ENCODE peak calls at places on chromosomes 7 and 10, in five cellular contexts. Q is tibial artery; U is Peyer's patch; G is Karpas-422; I is CD4-positive, alpha-beta memory T cell. H is an unnamed sample.

GRCh38 chr10:90635111-90635798 is 222.6 kb downstream of the HTR7 start:
- DNase-seq in Q (no peak), U (no peak), G (no peak), I (no peak), H (no peak)

GRCh38 chr10:50222199-50222598 is 29.1 kb downstream of the ASAH2 start:
- DNase-seq in G (no peak), U (no peak), Q (no peak), I (no peak), H (no peak)

GRCh38 chr7:6631605-6632004 is 5.5 kb upstream of the ZNF316 start:
- DNase-seq in U (no peak), Q (no peak), G (no peak), I (no peak), H (no peak)

GRCh38 chr10:4717670-4718069 is 108.3 kb upstream of the AKR1E2 start:
- DNase-seq in Q (no peak), G (no peak), I (no peak), U (no peak), H (no peak)

GRCh38 chr10:83917519-83918506 is 221.5 kb upstream of the GHITM start:
- DNase-seq in G (no peak), I (no peak), Q (peak; percentile 42), U (peak; percentile 54), H (no peak)

GRCh38 chr7:28509256-28510021 is 97.1 kb downstream of the CREB5 start:
- DNase-seq in G (no peak), U (no peak), Q (no peak), I (no peak), H (peak; percentile 59)

GRCh38 chr7:70618020-70618551 is 513.9 kb upstream of the GALNT17 start:
- DNase-seq in Q (no peak), U (no peak), G (peak; percentile 52), I (no peak), H (no peak)

GRCh38 chr10:60212195-60212594 is 177.5 kb downstream of the ANK3 start:
- DNase-seq in I (no peak), Q (no peak), U (no peak), G (peak; percentile 53), H (no peak)

GRCh38 chr10:69449841-69450240 is 1.4 kb upstream of the TSPAN15 start:
- DNase-seq in I (peak; percentile 56), G (peak; percentile 86), U (peak; percentile 83), Q (peak; percentile 64), H (no peak)

GRCh38 chr10:113153493-113154127 is 203.6 kb downstream of the TCF7L2 start:
- DNase-seq in Q (peak; percentile 31), U (no peak), I (no peak), G (no peak), H (no peak)

GRCh38 chr10:113151178-113151577 is 201.1 kb downstream of the TCF7L2 start:
- DNase-seq in I (no peak), U (no peak), G (no peak), Q (no peak), H (no peak)

GRCh38 chr10:113148899-113149298 is 198.9 kb downstream of the TCF7L2 start:
- DNase-seq in G (no peak), I (no peak), Q (no peak), U (no peak), H (no peak)
- H3K36me3 ChIP-seq in G (no peaks in the 10 kb centered on the region), I (no peaks in the 10 kb centered on the region), Q (peaks cover 38% of the 10 kb centered on the region), U (no peaks in the 10 kb centered on the region), H (no peaks in the 10 kb centered on the region)

DNA sequence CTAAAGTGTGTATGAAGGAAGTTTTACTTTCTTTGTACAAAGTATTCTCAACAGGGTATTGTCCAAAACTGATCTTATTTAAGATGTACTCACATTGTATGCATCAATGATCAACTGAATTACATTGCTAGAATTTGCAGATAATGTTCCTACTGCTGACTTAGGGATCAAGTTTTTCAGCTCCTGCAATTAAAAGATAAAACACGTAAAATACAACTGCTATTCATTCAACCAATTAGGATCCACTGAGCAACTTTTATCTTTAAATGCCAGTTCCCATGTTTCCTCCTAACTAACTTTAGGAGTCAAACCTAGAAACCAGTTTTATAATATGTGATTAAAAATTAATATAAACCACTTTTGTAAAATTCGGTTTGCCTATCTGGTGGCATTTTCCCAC is 35.9 kb downstream of the ITGB1 start:
- DNase-seq in G (no peak), U (no peak), Q (no peak), I (no peak), H (no peak)
- H3K36me3 ChIP-seq in G (peaks cover 87% of the 10 kb centered on the region), U (no peaks in the 10 kb centered on the region), Q (peaks cover 63% of the 10 kb centered on the region), I (peaks cover 79% of the 10 kb centered on the region), H (peaks cover 64% of the 10 kb centered on the region)

GRCh38 chr10:15103513-15103912 is 6.4 kb downstream of the RPP38 start:
- DNase-seq in G (no peak), I (no peak), Q (no peak), U (no peak), H (no peak)

GRCh38 chr10:15106352-15107013 is 9.3 kb downstream of the RPP38 start:
- DNase-seq in I (peak; percentile 62), G (peak; percentile 84), Q (peak; percentile 75), U (peak; percentile 90), H (no peak)
- H3K36me3 ChIP-seq in I (peaks cover 47% of the 10 kb centered on the region), G (peaks cover 18% of the 10 kb centered on the region), Q (peaks cover 34% of the 10 kb centered on the region), U (no peaks in the 10 kb centered on the region), H (peaks cover 14% of the 10 kb centered on the region)

GRCh38 chr7:34830390-34830789 is 172.4 kb downstream of the NPSR1 start:
- DNase-seq in Q (no peak), I (no peak), G (no peak), U (no peak), H (no peak)

GRCh38 chr7:34837316-34837715 is 179.3 kb downstream of the NPSR1 start:
- DNase-seq in G (no peak), Q (no peak), I (no peak), U (no peak), H (no peak)

GRCh38 chr7:34835901-34836300 is 177.9 kb downstream of the NPSR1 start:
- DNase-seq in G (no peak), I (no peak), Q (no peak), U (no peak), H (no peak)

GRCh38 chr7:34837826-34838225 is 179.8 kb downstream of the NPSR1 start:
- DNase-seq in Q (no peak), U (no peak), G (no peak), I (no peak), H (no peak)

GRCh38 chr7:34832020-34832419 is 174.0 kb downstream of the NPSR1 start:
- DNase-seq in G (no peak), U (no peak), I (no peak), Q (no peak), H (no peak)
- H3K36me3 ChIP-seq in G (no peaks in the 10 kb centered on the region), U (no peaks in the 10 kb centered on the region), I (no peaks in the 10 kb centered on the region), Q (no peaks in the 10 kb centered on the region), H (no peaks in the 10 kb centered on the region)

GRCh38 chr10:62054825-62055224 is 153.3 kb downstream of the ARID5B start:
- DNase-seq in I (peak; percentile 49), U (no peak), G (no peak), Q (no peak), H (no peak)
- H3K36me3 ChIP-seq in I (peaks cover 42% of the 10 kb centered on the region), U (no peaks in the 10 kb centered on the region), G (no peaks in the 10 kb centered on the region), Q (peaks cover 29% of the 10 kb centered on the region), H (peaks cover 16% of the 10 kb centered on the region)

GRCh38 chr7:37320140-37320839 is 128.4 kb downstream of the ELMO1 start:
- DNase-seq in G (no peak), U (no peak), Q (no peak), I (no peak), H (no peak)
- H3K36me3 ChIP-seq in G (peaks cover 9% of the 10 kb centered on the region), U (no peaks in the 10 kb centered on the region), Q (no peaks in the 10 kb centered on the region), I (no peaks in the 10 kb centered on the region), H (no peaks in the 10 kb centered on the region)

GRCh38 chr10:92009445-92009844 is 85.9 kb downstream of the BTAF1 start:
- DNase-seq in U (no peak), G (no peak), I (no peak), Q (no peak), H (no peak)

GRCh38 chr10:92014620-92015019 is 91.0 kb downstream of the BTAF1 start:
- DNase-seq in G (no peak), Q (no peak), U (no peak), I (no peak), H (no peak)

GRCh38 chr10:92011560-92012214 is 88.1 kb downstream of the BTAF1 start:
- DNase-seq in Q (no peak), G (no peak), I (no peak), U (no peak), H (no peak)

GRCh38 chr10:92005978-92006377 is 82.4 kb downstream of the BTAF1 start:
- DNase-seq in U (no peak), I (no peak), Q (no peak), G (no peak), H (no peak)

DNA sequence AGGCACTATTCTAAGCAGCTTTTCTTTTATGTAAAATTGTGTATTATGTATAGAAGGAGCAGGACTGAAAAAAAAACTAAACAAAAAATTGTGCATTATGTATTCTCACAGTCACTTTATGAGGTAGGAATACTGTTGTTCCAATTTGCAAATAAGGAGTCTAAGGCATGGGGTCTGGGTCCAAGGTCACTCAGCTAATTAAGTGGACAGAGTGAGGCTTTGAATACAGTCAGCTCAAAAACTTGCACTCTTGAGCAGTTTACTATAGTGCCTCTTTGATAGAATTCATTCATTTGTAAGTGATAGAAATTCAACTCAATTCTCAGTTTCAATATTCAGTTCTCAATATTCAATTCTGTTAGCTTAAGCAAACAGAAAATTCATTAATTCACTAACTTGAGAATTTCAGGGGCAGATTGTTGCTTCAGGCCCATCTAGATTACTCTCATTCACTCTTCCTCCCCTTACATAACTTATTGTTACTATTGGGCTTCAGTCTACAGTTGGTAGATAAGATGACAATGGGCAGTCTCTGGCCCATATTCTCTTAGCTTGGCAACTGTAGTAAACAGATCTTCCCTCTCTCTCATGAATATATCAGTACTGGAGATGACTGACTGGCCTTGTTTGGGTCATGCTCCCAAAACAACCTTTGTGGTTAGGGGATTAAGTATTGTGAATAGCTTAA is 86.6 kb downstream of the BTAF1 start:
- DNase-seq in G (no peak), U (no peak), Q (no peak), I (no peak), H (no peak)
- H3K36me3 ChIP-seq in G (peaks cover 9% of the 10 kb centered on the region), U (no peaks in the 10 kb centered on the region), Q (peaks cover 48% of the 10 kb centered on the region), I (peaks cover 19% of the 10 kb centered on the region), H (peaks cover 10% of the 10 kb centered on the region)

GRCh38 chr10:125843603-125844329 is 20.4 kb downstream of the BCCIP start:
- DNase-seq in I (no peak), Q (no peak), U (no peak), G (no peak), H (no peak)
- H3K36me3 ChIP-seq in I (peaks cover 5% of the 10 kb centered on the region), Q (peaks cover 30% of the 10 kb centered on the region), U (no peaks in the 10 kb centered on the region), G (peaks cover 3% of the 10 kb centered on the region), H (no peaks in the 10 kb centered on the region)

DNA sequence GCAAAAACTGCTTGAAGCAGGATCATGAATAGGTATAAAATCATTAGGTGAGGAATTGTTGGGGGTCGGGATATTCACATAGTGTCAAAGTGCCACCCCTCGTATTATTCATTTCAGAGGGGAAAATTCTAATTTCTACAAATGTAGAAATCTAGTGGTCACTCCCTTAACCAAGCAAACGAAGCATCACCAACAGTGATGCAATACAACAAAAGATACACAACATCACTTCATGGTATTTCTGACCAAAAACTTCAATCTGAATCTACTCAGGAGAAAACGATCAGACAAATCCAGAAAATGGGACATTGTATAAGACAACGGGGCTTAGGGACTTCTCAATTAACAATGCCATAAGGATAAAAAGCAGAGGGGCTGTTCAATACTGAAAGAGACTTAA is 26.3 kb upstream of the FAM170B start:
- DNase-seq in I (no peak), Q (no peak), G (no peak), U (no peak), H (no peak)
- H3K36me3 ChIP-seq in I (no peaks in the 10 kb centered on the region), Q (no peaks in the 10 kb centered on the region), G (no peaks in the 10 kb centered on the region), U (no peaks in the 10 kb centered on the region), H (no peaks in the 10 kb centered on the region)